ENCODE peak calls at places on chromosomes 13 and 19, in four cellular contexts. K is stimulated activated CD8-positive, alpha-beta memory T cell treated with anti-CD3 and anti-CD28 coated beads, Interleukin-4, amount 100 ng/mL, for 24 hours; L is foreskin fibroblast; Z is left ventricle myocardium superior. B is an unnamed sample.

GRCh38 chr13:26914624-26915023 is 154.0 kb upstream of the GPR12 start:
- DNase-seq in K (no peak), L (no peak), Z (no peak), B (peak)

GRCh38 chr19:13588953-13589833 is 82.9 kb upstream of the CACNA1A start:
- DNase-seq in Z (peak), L (peak), K (peak), B (peak)

GRCh38 chr13:31409678-31410356 is 210.0 kb downstream of the B3GLCT start:
- DNase-seq in K (no peak), L (no peak), Z (no peak), B (peak)

GRCh38 chr19:29676586-29676985 is 11.3 kb downstream of the PLEKHF1 start:
- DNase-seq in L (no peak), Z (peak), K (no peak), B (no peak)

GRCh38 chr19:47839913-47840312 is 18.2 kb downstream of the CRX start:
- DNase-seq in L (no peak), K (no peak), Z (no peak), B (peak)

GRCh38 chr13:98203641-98204326 is 26.7 kb upstream of the RNF113B start:
- DNase-seq in L (no peak), K (no peak), Z (no peak), B (no peak)

GRCh38 chr13:50382511-50382910 is 367.3 kb downstream of the KCNRG start:
- DNase-seq in Z (no peak), K (no peak), L (no peak), B (no peak)

GRCh38 chr13:31797154-31797775 is 57.9 kb downstream of the RXFP2 start:
- DNase-seq in K (no peak), Z (no peak), L (no peak), B (peak)

GRCh38 chr19:37718357-37718756 is 1.2 kb downstream of the ZNF607 start:
- DNase-seq in K (no peak), L (no peak), Z (no peak), B (no peak)

GRCh38 chr13:72754111-72754510 is 26.4 kb downstream of the BORA start:
- DNase-seq in K (no peak), L (no peak), Z (no peak), B (no peak)

GRCh38 chr13:105220886-105221285 is 1314.6 kb downstream of the EFNB2 start:
- DNase-seq in Z (no peak), K (no peak), L (no peak), B (peak)

GRCh38 chr13:113970810-113971470 is 2.9 kb downstream of the C13orf46 start:
- DNase-seq in K (no peak), Z (peak), L (no peak), B (peak)

GRCh38 chr19:47309608-47310007 is at the start of gene C5AR1:
- DNase-seq in L (no peak), K (no peak), Z (peak), B (no peak)

GRCh38 chr13:76969488-76970365 is 21.4 kb downstream of the ACOD1 start:
- DNase-seq in K (no peak), Z (no peak), L (no peak), B (peak)

GRCh38 chr13:28299941-28300340 is 161.6 kb downstream of the PAN3 start:
- DNase-seq in L (no peak), K (no peak), Z (no peak), B (no peak)

GRCh38 chr13:51453308-51453958 is 597 bp upstream of the INTS6 start:
- DNase-seq in L (no peak), Z (peak), K (peak), B (no peak)

GRCh38 chr19:459724-460511 is 915 bp downstream of the SHC2 start:
- DNase-seq in Z (peak), K (peak), L (peak), B (peak)

GRCh38 chr13:92463134-92463533 is 763.5 kb upstream of the GPC6 start:
- DNase-seq in L (no peak), Z (no peak), K (no peak), B (no peak)

GRCh38 chr19:17220207-17220758 is 5.1 kb downstream of the USE1 start:
- DNase-seq in K (no peak), L (peak), Z (peak), B (peak)

GRCh38 chr13:41352935-41353801 is 42.1 kb downstream of the NAA16 start:
- DNase-seq in Z (no peak), K (peak), L (peak), B (peak)

GRCh38 chr13:34201050-34201913 is 383.3 kb downstream of the RFC3 start:
- DNase-seq in K (no peak), L (peak), Z (no peak), B (peak)

GRCh38 chr19:9863759-9864158 is 28.6 kb downstream of the PIN1 start:
- DNase-seq in K (no peak), L (no peak), Z (no peak), B (no peak)

GRCh38 chr13:97125810-97126738 is 96.1 kb upstream of the MBNL2 start:
- DNase-seq in L (peak), Z (peak), K (no peak), B (peak)

GRCh38 chr13:110520431-110521295 is 40.9 kb downstream of the RAB20 start:
- DNase-seq in K (no peak), Z (peak), L (peak), B (peak)

GRCh38 chr13:93304868-93305613 is 78.4 kb downstream of the GPC6 start:
- DNase-seq in L (no peak), Z (no peak), K (no peak), B (no peak)

GRCh38 chr19:45473366-45474190 is 5.8 kb downstream of the FOSB start:
- DNase-seq in K (no peak), Z (no peak), L (no peak), B (no peak)

B was measured in amniotic epithelial cell.